ENCODE peak calls at places on chromosomes 5 and 9, in six cellular contexts. Z is PC-3, V is cardiac fibroblast, C is choroid plexus epithelial cell, L is heart left ventricle, H is AG04449. K is an unnamed sample.

GRCh38 chr9:112760821-112761220 is 10.3 kb downstream of the SNX30 start:
- DNase-seq in Z (no peak), V (no peak), C (no peak), L (no peak), H (no peak), K (no peak)

GRCh38 chr9:35651964-35652828 is 1.5 kb upstream of the SIT1 start:
- DNase-seq in Z (peak; percentile 83), V (peak; percentile 67), C (peak; percentile 73), L (no peak), H (no peak), K (no peak)

GRCh38 chr5:132065351-132065937 is 5.0 kb downstream of the IL3 start:
- DNase-seq in Z (peak; percentile 81), V (peak; percentile 77), C (peak; percentile 79), L (peak; percentile 45), H (no peak), K (no peak)

GRCh38 chr9:15873573-15874177 is 320.8 kb downstream of the CCDC171 start:
- DNase-seq in Z (peak; percentile 74), V (peak; percentile 81), C (peak; percentile 90), L (no peak), H (no peak), K (no peak)

GRCh38 chr5:91271999-91272398 is 111.1 kb downstream of the ARRDC3 start:
- DNase-seq in Z (no peak), V (no peak), C (no peak), L (no peak), H (no peak), K (no peak)

GRCh38 chr5:79474416-79475173 is 39.3 kb downstream of the HOMER1 start:
- DNase-seq in Z (no peak), V (no peak), C (no peak), L (no peak), H (no peak), K (no peak)

GRCh38 chr9:5838884-5839571 is 6.1 kb upstream of the ERMP1 start:
- DNase-seq in Z (peak; percentile 88), V (peak; percentile 37), C (peak; percentile 55), L (no peak), H (no peak), K (no peak)

GRCh38 chr5:176609724-176610429 is at the start of gene GPRIN1:
- DNase-seq in Z (peak; percentile 68), V (peak; percentile 56), C (peak; percentile 43), L (no peak), H (no peak), K (no peak)

GRCh38 chr5:170339780-170340167 is 42.2 kb upstream of the LCP2 start:
- DNase-seq in Z (no peak), V (no peak), C (no peak), L (no peak), H (no peak), K (no peak)

GRCh38 chr5:142767178-142767577 is 3.0 kb upstream of the ARHGAP26 start:
- DNase-seq in Z (no peak), V (no peak), C (no peak), L (no peak), H (no peak), K (no peak)

GRCh38 chr5:62284946-62285891 is 20.8 kb upstream of the KIF2A start:
- DNase-seq in Z (no peak), V (no peak), C (no peak), L (no peak), H (no peak), K (no peak)

GRCh38 chr5:37816883-37817282 is 23.0 kb downstream of the GDNF start:
- DNase-seq in Z (no peak), V (no peak), C (no peak), L (no peak), H (no peak), K (no peak)

GRCh38 chr5:90395005-90395404 is 14.6 kb downstream of the CETN3 start:
- DNase-seq in Z (no peak), V (no peak), C (no peak), L (no peak), H (no peak), K (no peak)

GRCh38 chr5:159854916-159855315 is 61.4 kb upstream of the ADRA1B start:
- DNase-seq in Z (no peak), V (no peak), C (peak; percentile 67), L (no peak), H (no peak), K (no peak)

GRCh38 chr9:134381262-134381661 is 55.0 kb downstream of the RXRA start:
- DNase-seq in Z (no peak), V (no peak), C (no peak), L (no peak), H (no peak), K (no peak)

GRCh38 chr9:134379774-134380431 is 53.6 kb downstream of the RXRA start:
- DNase-seq in Z (peak; percentile 83), V (no peak), C (peak; percentile 38), L (no peak), H (no peak), K (no peak)

GRCh38 chr9:134382733-134383132 is 56.5 kb downstream of the RXRA start:
- DNase-seq in Z (no peak), V (no peak), C (no peak), L (no peak), H (no peak), K (no peak)

GRCh38 chr9:134383148-134383547 is 56.9 kb downstream of the RXRA start:
- DNase-seq in Z (no peak), V (no peak), C (no peak), L (no peak), H (no peak), K (no peak)

DNA sequence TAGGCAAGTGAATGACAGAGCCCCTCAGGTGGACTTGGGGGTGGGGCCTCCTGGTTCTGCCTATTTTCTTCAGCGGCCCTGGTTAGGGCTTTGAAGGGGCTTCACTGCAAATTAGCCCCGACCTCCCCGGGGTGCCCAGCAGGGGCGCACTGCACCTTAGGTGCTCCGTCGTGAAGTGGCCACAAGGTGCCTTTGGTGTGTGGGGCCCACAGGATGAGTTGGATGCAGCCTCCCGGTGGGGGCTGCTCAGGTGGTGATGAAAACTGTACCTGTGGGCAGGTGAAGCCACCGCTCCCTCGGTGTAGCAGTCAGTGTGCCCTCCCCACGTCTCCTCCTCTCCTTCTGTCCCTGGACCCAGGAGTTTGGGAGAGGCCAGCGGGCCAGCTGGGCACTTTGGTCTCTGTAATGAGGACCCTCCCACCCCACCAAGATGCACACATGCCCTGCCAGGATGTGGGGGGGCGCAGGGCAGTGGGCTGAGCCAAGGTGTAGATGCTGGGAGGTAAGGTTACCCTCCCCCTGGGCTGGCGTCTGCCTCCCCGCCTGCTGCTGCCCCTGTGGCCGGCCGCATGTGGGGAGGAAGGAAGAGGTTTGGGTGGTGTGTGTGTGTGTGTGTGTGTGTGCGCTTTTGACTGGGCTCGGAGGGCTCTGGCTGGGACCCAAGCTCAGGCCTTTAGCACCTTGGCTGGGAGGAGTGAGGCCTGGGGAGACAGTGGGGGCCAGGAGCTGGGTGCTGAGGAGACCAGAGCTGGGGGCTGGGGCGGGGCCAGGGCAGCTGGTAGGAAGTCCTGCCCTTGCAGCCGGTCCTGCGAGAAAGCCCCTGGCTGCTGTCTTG is 55.6 kb downstream of the RXRA start:
- DNase-seq in Z (no peak), V (no peak), C (peak; percentile 29), L (peak; percentile 74), H (no peak), K (no peak)
- TF ChIP-seq CTCF in Z (peak; percentile 40), V (no peak), C (peak; percentile 26), L (no peak), H (peak; percentile 16), K (no peak)

GRCh38 chr5:178115136-178115834 is 2.0 kb downstream of the N4BP3 start:
- DNase-seq in Z (no peak), V (no peak), C (no peak), L (no peak), H (no peak), K (no peak)

GRCh38 chr5:178113841-178114324 is 551 bp downstream of the N4BP3 start:
- DNase-seq in Z (no peak), V (no peak), C (no peak), L (no peak), H (no peak), K (no peak)

GRCh38 chr5:178115835-178116405 is 2.6 kb downstream of the N4BP3 start:
- DNase-seq in Z (no peak), V (no peak), C (no peak), L (no peak), H (no peak), K (no peak)

GRCh38 chr5:178113141-178113787 is at the start of gene N4BP3:
- DNase-seq in Z (peak; percentile 58), V (peak; percentile 40), C (peak; percentile 47), L (peak; percentile 39), H (no peak), K (no peak)

DNA sequence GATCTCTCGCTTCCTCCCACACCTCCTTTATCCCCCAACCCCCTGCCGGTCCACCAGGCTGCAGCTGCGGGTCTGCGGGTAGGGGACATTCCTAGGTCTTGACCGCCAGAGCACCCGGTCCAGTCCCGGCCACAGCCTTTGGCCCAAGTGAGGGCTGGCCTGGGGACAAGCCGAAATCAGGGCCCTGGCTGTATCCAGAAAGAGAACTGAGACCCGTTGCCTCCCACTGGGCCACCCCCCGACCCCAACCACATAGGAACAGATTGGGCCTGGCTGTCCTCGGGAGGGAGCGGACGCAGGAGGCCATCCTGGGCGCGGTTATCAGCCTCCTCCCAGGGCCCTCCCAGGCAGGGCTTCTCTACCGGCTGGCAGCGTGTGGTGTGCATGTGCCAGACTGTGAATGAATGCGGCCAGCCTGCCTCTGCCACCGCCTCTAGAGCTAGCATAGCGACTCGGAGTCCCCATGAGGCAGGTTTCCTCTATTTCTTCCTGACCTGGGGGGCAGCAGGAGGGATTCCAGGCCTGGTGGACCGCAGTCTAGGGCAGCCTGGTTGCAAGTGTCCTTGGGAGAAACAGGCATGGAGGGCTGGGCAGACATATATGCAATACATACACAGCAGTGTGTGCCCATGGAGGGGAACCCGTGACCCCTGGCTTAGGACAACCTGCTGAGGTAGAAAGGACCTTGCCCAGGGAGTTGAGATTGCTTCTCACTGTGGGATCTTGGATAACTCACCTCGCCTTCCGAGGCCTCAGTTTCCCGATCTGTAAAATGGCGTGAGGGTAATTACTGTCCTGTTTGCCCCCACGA is 1.2 kb downstream of the N4BP3 start:
- DNase-seq in Z (no peak), V (no peak), C (no peak), L (no peak), H (no peak), K (no peak)
- H3K4me3 ChIP-seq in Z (peak overlapping the region; percentile 47), V (no peak overlapping the region), C (no peak overlapping the region), L (peak overlapping the region; percentile 58), H (no peak overlapping the region), K (no peak overlapping the region)

DNA sequence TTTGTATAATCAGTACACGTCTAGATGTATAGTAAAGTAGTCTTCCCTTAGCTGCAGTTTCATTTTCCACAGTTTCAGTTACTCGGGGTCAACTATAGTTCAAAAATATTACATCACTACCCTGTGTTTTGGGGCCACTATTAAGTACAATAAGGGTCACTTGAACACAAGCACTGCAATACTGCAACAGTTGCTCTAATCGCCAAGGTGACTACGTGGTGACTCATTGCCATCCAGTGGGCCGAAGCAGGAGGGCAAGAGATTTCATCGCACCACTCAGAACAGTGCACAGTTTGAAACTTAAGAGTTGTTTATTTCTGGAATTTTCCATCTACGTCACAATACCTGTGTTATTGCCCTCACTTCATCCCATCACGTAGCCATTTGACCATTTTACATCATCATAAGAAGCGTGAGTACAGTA is at the start of gene ARL14EPL:
- DNase-seq in Z (peak; percentile 87), V (peak; percentile 92), C (peak; percentile 97), L (peak; percentile 24), H (peak; percentile 1), K (peak; percentile 19)
- TF ChIP-seq CTCF in Z (peak; percentile 46), V (peak; percentile 34), C (peak; percentile 68), L (peak; percentile 7), H (peak; percentile 10), K (peak; percentile 46)

DNA sequence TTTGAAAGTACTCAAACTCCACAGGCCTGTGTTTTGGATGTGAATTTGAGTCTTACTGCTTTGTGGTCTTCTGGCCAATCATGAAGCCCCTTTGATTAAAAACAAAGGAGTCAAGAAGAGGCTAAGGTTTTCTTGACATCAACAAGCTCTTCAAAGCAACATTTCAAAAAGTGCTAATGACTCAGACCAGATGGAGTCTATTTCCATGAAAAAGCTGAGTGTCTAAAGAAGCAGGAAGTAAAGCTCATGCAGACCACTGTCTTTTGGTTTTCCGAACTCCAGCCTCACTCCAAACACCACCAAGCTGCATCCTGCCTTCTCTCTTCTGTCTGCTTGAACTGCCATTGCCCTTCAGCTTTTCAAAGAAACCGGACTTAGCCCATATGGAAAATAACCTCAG is 115.2 kb downstream of the PRDM6 start:
- DNase-seq in Z (no peak), V (no peak), C (no peak), L (no peak), H (no peak), K (no peak)
- H3K4me3 ChIP-seq in Z (no peak overlapping the region), V (no peak overlapping the region), C (no peak overlapping the region), L (no peak overlapping the region), H (no peak overlapping the region), K (no peak overlapping the region)